ENCODE peak calls at places on chromosomes 6 and 20, in five cellular contexts. F is T-helper 9 cell, X is dermis blood vessel endothelial cell, I is KBM-7, L is hippocampal formation. Y is an unnamed sample.

GRCh38 chr6:83546636-83547035 is 34.3 kb downstream of the PRSS35 start:
- DNase-seq in I (peak), L (no peak), F (no peak), X (no peak), Y (no peak)

GRCh38 chr6:87731818-87732661 is 30.0 kb upstream of the AKIRIN2 start:
- DNase-seq in X (peak), F (peak), I (peak), L (peak), Y (peak)

GRCh38 chr20:32918751-32919150 is 60.0 kb downstream of the EFCAB8 start:
- DNase-seq in I (no peak), F (no peak), X (no peak), L (no peak), Y (no peak)

GRCh38 chr6:115551510-115551909 is 509.2 kb downstream of the FRK start:
- DNase-seq in L (peak), F (no peak), X (no peak), I (no peak), Y (no peak)

GRCh38 chr6:133099573-133099972 is 141.6 kb upstream of the EYA4 start:
- DNase-seq in I (no peak), L (no peak), X (no peak), F (no peak), Y (peak)

GRCh38 chr6:31525553-31525931 is 3.2 kb upstream of the MCCD1 start:
- DNase-seq in X (no peak), F (no peak), I (no peak), L (no peak), Y (no peak)

GRCh38 chr20:25364879-25365699 is 25.5 kb downstream of the ABHD12 start:
- DNase-seq in L (no peak), F (no peak), I (no peak), X (no peak), Y (no peak)

GRCh38 chr6:1817033-1817761 is 207.5 kb downstream of the FOXC1 start:
- DNase-seq in F (no peak), I (no peak), L (no peak), X (peak), Y (peak)

GRCh38 chr20:38032585-38033329 is 499 bp downstream of the TTI1 start:
- DNase-seq in L (no peak), F (peak), I (peak), X (no peak), Y (no peak)

GRCh38 chr6:57257911-57258541 is 35.9 kb upstream of the RAB23 start:
- DNase-seq in L (no peak), X (no peak), I (no peak), F (no peak), Y (peak)

GRCh38 chr6:43510827-43511163 is 649 bp upstream of the LRRC73 start:
- DNase-seq in F (no peak), I (no peak), L (no peak), X (no peak), Y (no peak)

GRCh38 chr6:46207174-46207573 is 36.4 kb upstream of the ENPP5 start:
- DNase-seq in X (no peak), F (no peak), L (peak), I (no peak), Y (no peak)

GRCh38 chr6:121235386-121235785 is 98.9 kb downstream of the TBC1D32 start:
- DNase-seq in I (no peak), F (no peak), L (no peak), X (no peak), Y (no peak)

GRCh38 chr6:114467931-114468330 is 125.1 kb upstream of the HS3ST5 start:
- DNase-seq in F (no peak), I (no peak), L (no peak), X (no peak), Y (no peak)

GRCh38 chr20:57698191-57698866 is 11.5 kb downstream of the PMEPA1 start:
- DNase-seq in L (no peak), X (peak), I (no peak), F (no peak), Y (peak)

GRCh38 chr6:167232355-167232754 is 58.8 kb upstream of the UNC93A start:
- DNase-seq in F (no peak), I (no peak), L (no peak), X (no peak), Y (no peak)

GRCh38 chr20:50196896-50197295 is 6.3 kb downstream of the CEBPB start:
- DNase-seq in L (no peak), F (no peak), X (no peak), I (no peak), Y (no peak)

GRCh38 chr6:42829561-42830092 is 47.8 kb downstream of the BICRAL start:
- DNase-seq in X (no peak), I (no peak), F (no peak), L (no peak), Y (no peak)

GRCh38 chr20:45842169-45842812 is 8.7 kb downstream of the SNX21 start:
- DNase-seq in L (no peak), X (peak), I (peak), F (no peak), Y (no peak)

GRCh38 chr20:46458891-46459750 is 52.7 kb upstream of the ELMO2 start:
- DNase-seq in F (no peak), L (no peak), I (no peak), X (peak), Y (no peak)

GRCh38 chr6:158040051-158040803 is 58.6 kb downstream of the SYNJ2 start:
- DNase-seq in I (peak), L (no peak), F (no peak), X (peak), Y (peak)

GRCh38 chr6:38796006-38796405 is 80.9 kb downstream of the DNAH8 start:
- DNase-seq in X (peak), I (no peak), F (no peak), L (no peak), Y (no peak)

GRCh38 chr6:2733324-2733723 is 17.4 kb downstream of the MYLK4 start:
- DNase-seq in I (peak), F (no peak), X (no peak), L (no peak), Y (no peak)

GRCh38 chr6:128483472-128484135 is 36.8 kb downstream of the PTPRK start:
- DNase-seq in F (no peak), X (peak), I (no peak), L (no peak), Y (peak)

GRCh38 chr6:83432626-83433025 is 1.8 kb upstream of the ME1 start:
- DNase-seq in L (no peak), X (no peak), F (no peak), I (no peak), Y (no peak)

GRCh38 chr20:61253264-61253639 is 1.2 kb downstream of the CDH4 start:
- DNase-seq in X (peak), F (no peak), I (peak), L (no peak), Y (no peak)

GRCh38 chr6:108744244-108744972 is 103.8 kb upstream of the ARMC2 start:
- DNase-seq in I (no peak), F (no peak), L (peak), X (no peak), Y (no peak)

Y was measured in lung microvascular endothelial cell.